ENCODE peak calls at places on chromosomes 3 and 15, in four cellular contexts. H is HepG2, V is K562, K is GM12878. P is an unnamed sample.

GRCh38 chr3:13394363-13394762 is 25.8 kb downstream of the NUP210 start:
- DNase-seq in V (no peak), H (no peak), K (no peak), P (no peak)

GRCh38 chr3:64861684-64862083 is 173.9 kb upstream of the ADAMTS9 start:
- DNase-seq in H (no peak), V (no peak), K (no peak), P (no peak)

GRCh38 chr15:25849431-25849921 is 13.7 kb downstream of the ATP10A start:
- DNase-seq in H (no peak), V (no peak), K (no peak), P (no peak)

GRCh38 chr3:177694316-177694715 is 497.0 kb upstream of the TBL1XR1 start:
- DNase-seq in K (no peak), H (no peak), V (no peak), P (no peak)

GRCh38 chr15:24954783-24955548 is at the start of the genes SNRPN and SNURF:
- DNase-seq in H (peak; percentile 30), K (peak; percentile 11), V (no peak), P (no peak)

GRCh38 chr3:5264093-5264610 is 76.6 kb downstream of the EDEM1 start:
- DNase-seq in K (no peak), V (no peak), H (no peak), P (no peak)

GRCh38 chr3:73658227-73658626 is 33.5 kb upstream of the PDZRN3 start:
- DNase-seq in K (no peak), H (no peak), V (no peak), P (no peak)

GRCh38 chr15:25903024-25903581 is 40.0 kb upstream of the ATP10A start:
- DNase-seq in V (no peak), H (no peak), K (no peak), P (no peak)

GRCh38 chr3:126156468-126156867 is 23.9 kb downstream of the ALDH1L1 start:
- DNase-seq in H (no peak), V (peak; percentile 86), K (no peak), P (peak; percentile 8)

GRCh38 chr15:57283774-57284508 is 92.4 kb upstream of the CGNL1 start:
- DNase-seq in H (no peak), K (no peak), V (no peak), P (no peak)
- TF ChIP-seq FOXM1 in H (no peak), K (no peak), V (no peak), P (no peak)

GRCh38 chr3:34619990-34620389 is 821.6 kb downstream of the PDCD6IP start:
- DNase-seq in H (no peak), K (no peak), V (no peak), P (no peak)
- TF ChIP-seq SP1 in H (no peak), K (no peak), V (no peak), P (no peak)

DNA sequence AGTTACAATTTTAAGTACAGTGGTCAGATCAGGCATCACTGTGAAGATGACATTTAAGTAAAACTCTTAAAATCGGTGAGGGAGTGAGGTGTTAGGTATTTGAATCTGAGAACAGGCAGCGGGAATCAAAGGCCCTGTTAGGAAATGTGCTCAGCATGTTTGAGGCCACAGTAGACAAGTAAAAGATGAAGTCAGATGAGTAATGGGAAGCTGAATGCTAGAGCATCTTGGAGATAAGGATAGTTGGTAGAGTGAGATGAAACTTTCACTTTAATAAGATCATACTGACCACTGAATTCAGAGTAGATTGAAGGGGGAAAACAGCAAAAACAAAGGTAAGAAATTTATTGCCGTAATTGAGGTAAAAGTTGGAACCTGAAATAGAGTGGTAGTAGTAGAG is 61.6 kb downstream of the DCBLD2 start:
- DNase-seq in H (no peak), K (no peak), V (no peak), P (no peak)
- TF ChIP-seq BHLHE40 in H (no peak), K (no peak), V (no peak), P (no peak)

DNA sequence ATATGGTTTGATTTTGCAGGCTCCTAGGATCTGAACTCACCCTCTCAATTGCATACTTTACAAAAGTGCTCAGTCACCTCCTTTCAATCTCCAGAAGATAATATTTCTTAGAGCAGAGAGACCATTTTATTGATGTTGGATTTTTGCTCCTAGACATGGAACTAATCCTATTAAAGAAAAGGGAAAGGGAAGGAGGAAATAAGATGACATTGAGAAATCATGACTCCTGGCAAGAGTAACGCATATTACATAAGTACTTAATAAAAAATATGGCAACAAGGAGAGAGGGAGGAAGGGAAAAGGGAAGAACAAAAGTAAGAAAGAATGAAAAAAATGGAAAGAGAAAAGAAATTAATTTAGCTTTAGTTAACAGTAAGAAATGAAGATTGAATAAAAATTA is 474.2 kb downstream of the FGF12 start:
- DNase-seq in K (no peak), V (no peak), H (no peak), P (no peak)
- TF ChIP-seq FOXM1 in K (no peak), V (no peak), H (no peak), P (no peak)

GRCh38 chr3:18295171-18295920 is 129.8 kb downstream of the SATB1 start:
- DNase-seq in K (no peak), H (peak; percentile 21), V (peak; percentile 24), P (peak; percentile 52)
- TF ChIP-seq SP1 in K (no peak), H (no peak), V (no peak), P (no peak)